ENCODE peak calls at places on chromosomes 3 and 15, in six cellular contexts. R is NCI-H510A treated with DMSO at 0.1 percent for 48 hours, H is activated gamma-delta T cell treated with Interleukin-2 at 50 U/mL for 16 hours, E is HTR-8/SVneo, Z is left ventricle myocardium inferior, F is adrenal gland. Q is an unnamed sample.

GRCh38 chr15:33022629-33023028 is 171.9 kb downstream of the FMN1 start:
- DNase-seq in E (peak; percentile 31), H (no peak), F (no peak), Z (peak; percentile 83), R (peak; percentile 44), Q (peak; percentile 56)

GRCh38 chr3:177419904-177420601 is 222.8 kb upstream of the TBL1XR1 start:
- DNase-seq in E (peak; percentile 31), R (no peak), F (no peak), Z (no peak), H (no peak), Q (no peak)

GRCh38 chr15:35705885-35706590 is 160.1 kb upstream of the DPH6 start:
- DNase-seq in E (no peak), H (no peak), R (no peak), F (peak; percentile 77), Z (peak; percentile 17), Q (no peak)

GRCh38 chr15:68551296-68551635 is 27.5 kb upstream of the CORO2B start:
- DNase-seq in F (no peak), E (no peak), H (no peak), Z (no peak), R (no peak), Q (no peak)

GRCh38 chr3:123758081-123758564 is 126.0 kb downstream of the MYLK start:
- DNase-seq in F (no peak), R (peak; percentile 29), H (no peak), E (peak; percentile 71), Z (no peak), Q (no peak)

GRCh38 chr15:65655026-65655425 is 33.3 kb downstream of the SLC24A1 start:
- DNase-seq in E (no peak), F (no peak), Z (no peak), R (no peak), H (no peak), Q (no peak)

GRCh38 chr15:34984884-34985630 is 3.0 kb downstream of the ZNF770 start:
- DNase-seq in H (no peak), F (peak; percentile 45), Z (no peak), E (no peak), R (no peak), Q (no peak)

GRCh38 chr3:46914849-46915248 is 37.3 kb downstream of the PTH1R start:
- DNase-seq in H (no peak), R (no peak), Z (no peak), F (no peak), E (no peak), Q (no peak)

GRCh38 chr15:59170998-59171397 is 35.6 kb upstream of the LDHAL6B start:
- DNase-seq in R (no peak), E (no peak), H (no peak), F (no peak), Z (no peak), Q (no peak)

GRCh38 chr15:60585743-60586708 is 107.1 kb upstream of the ICE2 start:
- DNase-seq in R (peak; percentile 69), F (peak; percentile 60), Z (no peak), H (peak; percentile 61), E (peak; percentile 63), Q (peak; percentile 63)

GRCh38 chr15:98729446-98730042 is 81.2 kb downstream of the IGF1R start:
- DNase-seq in R (no peak), Z (peak; percentile 44), F (peak; percentile 46), H (no peak), E (no peak), Q (no peak)

GRCh38 chr3:192915724-192916123 is 1.9 kb downstream of the MB21D2 start:
- DNase-seq in F (no peak), R (no peak), E (no peak), Z (no peak), H (no peak), Q (no peak)

GRCh38 chr3:12303532-12303931 is 14.7 kb downstream of the PPARG start:
- DNase-seq in F (no peak), R (no peak), Z (no peak), H (no peak), E (peak; percentile 41), Q (no peak)

GRCh38 chr3:47163990-47164848 is at the start of gene SETD2:
- DNase-seq in E (peak; percentile 87), Z (peak; percentile 96), R (peak; percentile 72), F (peak; percentile 97), H (peak; percentile 84), Q (peak; percentile 96)

GRCh38 chr3:128226186-128226725 is 73.0 kb downstream of the EEFSEC start:
- DNase-seq in F (no peak), R (no peak), E (no peak), H (no peak), Z (no peak), Q (no peak)

GRCh38 chr3:186589115-186589514 is 18.6 kb downstream of the DNAJB11 start:
- DNase-seq in F (no peak), H (no peak), E (no peak), Z (no peak), R (no peak), Q (no peak)

GRCh38 chr3:186790261-186790981 is 7.0 kb downstream of the EIF4A2 start:
- DNase-seq in F (no peak), R (no peak), Z (no peak), H (no peak), E (no peak), Q (no peak)

GRCh38 chr15:97504031-97504430 is 456.5 kb upstream of the ARRDC4 start:
- DNase-seq in F (no peak), R (no peak), E (peak; percentile 34), H (no peak), Z (no peak), Q (no peak)

GRCh38 chr15:60555291-60555690 is 76.3 kb upstream of the ICE2 start:
- DNase-seq in F (no peak), R (no peak), Z (no peak), E (no peak), H (no peak), Q (no peak)